ENCODE peak calls at places on chromosomes 7 and 10, in seven cellular contexts. One of them, this sample, is unnamed. For H3K4me1, the result is how much of the 10 kb centered on the place peaks cover.

GRCh38 chr7:41889040-41889439 is 186.2 kb upstream of the INHBA start:
- DNase-seq in IMR-90: no peak
- DNase-seq in Karpas-422: no peak
- DNase-seq in SK-N-SH: no peak
- DNase-seq in HepG2: no peak
- DNase-seq in H9: no peak
- DNase-seq in endothelial cell of umbilical vein: no peak
- DNase-seq in this sample: no peak

GRCh38 chr10:23399701-23400144 is 39.2 kb upstream of the OTUD1 start:
- DNase-seq in endothelial cell of umbilical vein: no peak
- DNase-seq in IMR-90: peak
- DNase-seq in HepG2: peak
- DNase-seq in SK-N-SH: no peak
- DNase-seq in Karpas-422: no peak
- DNase-seq in H9: no peak
- DNase-seq in this sample: no peak

GRCh38 chr10:5012595-5012994 is 8.9 kb upstream of the AKR1C2 start:
- DNase-seq in Karpas-422: no peak
- DNase-seq in endothelial cell of umbilical vein: no peak
- DNase-seq in H9: no peak
- DNase-seq in SK-N-SH: no peak
- DNase-seq in HepG2: no peak
- DNase-seq in IMR-90: no peak
- DNase-seq in this sample: no peak

GRCh38 chr7:105461518-105461917 is 60.6 kb downstream of the PUS7 start:
- DNase-seq in SK-N-SH: no peak
- DNase-seq in Karpas-422: no peak
- DNase-seq in IMR-90: peak
- DNase-seq in endothelial cell of umbilical vein: no peak
- DNase-seq in HepG2: peak
- DNase-seq in H9: no peak
- DNase-seq in this sample: no peak

GRCh38 chr10:29279779-29280535 is 8.9 kb upstream of the LYZL1 start:
- DNase-seq in IMR-90: no peak
- DNase-seq in HepG2: no peak
- DNase-seq in H9: no peak
- DNase-seq in SK-N-SH: no peak
- DNase-seq in endothelial cell of umbilical vein: no peak
- DNase-seq in Karpas-422: no peak
- DNase-seq in this sample: no peak

GRCh38 chr10:88565072-88565471 is 18.0 kb downstream of the RNLS start:
- DNase-seq in IMR-90: peak
- DNase-seq in H9: no peak
- DNase-seq in Karpas-422: peak
- DNase-seq in endothelial cell of umbilical vein: peak
- DNase-seq in HepG2: no peak
- DNase-seq in SK-N-SH: peak
- DNase-seq in this sample: peak

GRCh38 chr10:98563811-98564210 is 117.1 kb upstream of the HPS1 start:
- DNase-seq in IMR-90: no peak
- DNase-seq in H9: no peak
- DNase-seq in Karpas-422: no peak
- DNase-seq in endothelial cell of umbilical vein: peak
- DNase-seq in HepG2: no peak
- DNase-seq in SK-N-SH: no peak
- DNase-seq in this sample: no peak

GRCh38 chr10:48681749-48682148 is 2.9 kb upstream of the WDFY4 start:
- DNase-seq in SK-N-SH: no peak
- DNase-seq in IMR-90: no peak
- DNase-seq in H9: no peak
- DNase-seq in HepG2: no peak
- DNase-seq in Karpas-422: peak
- DNase-seq in endothelial cell of umbilical vein: no peak
- DNase-seq in this sample: no peak

GRCh38 chr10:95536017-95536416 is 25.2 kb downstream of the SORBS1 start:
- DNase-seq in endothelial cell of umbilical vein: peak
- DNase-seq in HepG2: no peak
- DNase-seq in IMR-90: no peak
- DNase-seq in SK-N-SH: no peak
- DNase-seq in H9: no peak
- DNase-seq in Karpas-422: no peak
- DNase-seq in this sample: no peak

GRCh38 chr10:79435271-79436065 is 10.0 kb downstream of the ZCCHC24 start:
- DNase-seq in SK-N-SH: no peak
- DNase-seq in HepG2: no peak
- DNase-seq in IMR-90: peak
- DNase-seq in endothelial cell of umbilical vein: no peak
- DNase-seq in H9: no peak
- DNase-seq in Karpas-422: no peak
- DNase-seq in this sample: no peak

GRCh38 chr10:36073796-36074345 is 431.8 kb upstream of the FZD8 start:
- DNase-seq in H9: no peak
- DNase-seq in HepG2: no peak
- DNase-seq in IMR-90: no peak
- DNase-seq in Karpas-422: no peak
- DNase-seq in SK-N-SH: no peak
- DNase-seq in endothelial cell of umbilical vein: no peak
- DNase-seq in this sample: no peak
- H3K4me1 ChIP-seq in H9: under half
- H3K4me1 ChIP-seq in HepG2: under half
- H3K4me1 ChIP-seq in IMR-90: under half
- H3K4me1 ChIP-seq in Karpas-422: under half
- H3K4me1 ChIP-seq in SK-N-SH: under half
- H3K4me1 ChIP-seq in endothelial cell of umbilical vein: under half
- H3K4me1 ChIP-seq in this sample: under half

GRCh38 chr10:115988380-115988779 is 284.6 kb downstream of the GFRA1 start:
- DNase-seq in IMR-90: no peak
- DNase-seq in SK-N-SH: no peak
- DNase-seq in HepG2: no peak
- DNase-seq in endothelial cell of umbilical vein: no peak
- DNase-seq in Karpas-422: no peak
- DNase-seq in H9: no peak
- DNase-seq in this sample: no peak

GRCh38 chr10:115998301-115998700 is 274.7 kb downstream of the GFRA1 start:
- DNase-seq in Karpas-422: no peak
- DNase-seq in IMR-90: no peak
- DNase-seq in SK-N-SH: no peak
- DNase-seq in HepG2: no peak
- DNase-seq in H9: no peak
- DNase-seq in endothelial cell of umbilical vein: no peak
- DNase-seq in this sample: no peak

GRCh38 chr10:115989621-115990020 is 283.4 kb downstream of the GFRA1 start:
- DNase-seq in H9: no peak
- DNase-seq in Karpas-422: no peak
- DNase-seq in HepG2: no peak
- DNase-seq in IMR-90: peak
- DNase-seq in SK-N-SH: no peak
- DNase-seq in endothelial cell of umbilical vein: no peak
- DNase-seq in this sample: no peak

GRCh38 chr10:115996031-115996430 is 277.0 kb downstream of the GFRA1 start:
- DNase-seq in Karpas-422: no peak
- DNase-seq in HepG2: no peak
- DNase-seq in endothelial cell of umbilical vein: no peak
- DNase-seq in IMR-90: no peak
- DNase-seq in SK-N-SH: no peak
- DNase-seq in H9: no peak
- DNase-seq in this sample: no peak

GRCh38 chr10:115992554-115992953 is 280.5 kb downstream of the GFRA1 start:
- DNase-seq in H9: no peak
- DNase-seq in IMR-90: no peak
- DNase-seq in SK-N-SH: no peak
- DNase-seq in endothelial cell of umbilical vein: no peak
- DNase-seq in HepG2: no peak
- DNase-seq in Karpas-422: no peak
- DNase-seq in this sample: no peak
- H2AFZ ChIP-seq in H9: no peak
- H2AFZ ChIP-seq in IMR-90: no peak
- H2AFZ ChIP-seq in SK-N-SH: no peak
- H2AFZ ChIP-seq in endothelial cell of umbilical vein: no peak
- H2AFZ ChIP-seq in HepG2: no peak
- H2AFZ ChIP-seq in Karpas-422: no peak
- H2AFZ ChIP-seq in this sample: no peak

GRCh38 chr10:16952610-16953009 is 135.4 kb upstream of the RSU1 start:
- DNase-seq in HepG2: no peak
- DNase-seq in endothelial cell of umbilical vein: no peak
- DNase-seq in Karpas-422: no peak
- DNase-seq in H9: peak
- DNase-seq in IMR-90: no peak
- DNase-seq in SK-N-SH: no peak
- DNase-seq in this sample: no peak
- H3K4me2 ChIP-seq in HepG2: no peak
- H3K4me2 ChIP-seq in endothelial cell of umbilical vein: peak
- H3K4me2 ChIP-seq in Karpas-422: no peak
- H3K4me2 ChIP-seq in H9: no peak
- H3K4me2 ChIP-seq in IMR-90: no peak
- H3K4me2 ChIP-seq in SK-N-SH: no peak
- H3K4me2 ChIP-seq in this sample: no peak

DNA sequence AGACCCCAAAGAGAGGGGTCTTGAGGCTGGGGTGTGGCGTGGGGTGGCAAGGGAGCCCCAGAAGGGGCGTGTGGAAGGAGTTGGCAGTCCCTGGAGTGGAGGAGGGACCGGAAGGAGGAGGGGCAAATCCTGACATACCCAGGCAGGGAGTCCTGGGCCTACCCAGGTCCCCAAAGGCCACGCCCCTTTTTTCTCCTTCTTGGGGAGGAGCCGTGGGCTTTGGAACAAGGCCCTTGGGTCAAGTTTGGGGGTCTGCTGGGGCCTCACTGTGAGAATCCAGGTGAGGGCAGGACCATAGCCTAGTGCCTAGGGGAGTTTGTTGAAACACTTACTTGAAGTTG is 1.2 kb upstream of the SMARCD3 start:
- DNase-seq in SK-N-SH: peak
- DNase-seq in H9: peak
- DNase-seq in HepG2: no peak
- DNase-seq in Karpas-422: no peak
- DNase-seq in endothelial cell of umbilical vein: no peak
- DNase-seq in IMR-90: peak
- DNase-seq in this sample: no peak
- H3K4me1 ChIP-seq in SK-N-SH: under half
- H3K4me1 ChIP-seq in H9: under half
- H3K4me1 ChIP-seq in HepG2: half or more
- H3K4me1 ChIP-seq in Karpas-422: under half
- H3K4me1 ChIP-seq in endothelial cell of umbilical vein: under half
- H3K4me1 ChIP-seq in IMR-90: under half
- H3K4me1 ChIP-seq in this sample: under half